ENCODE peak calls at places on chromosomes 13 and 19, in nine cellular contexts. M is PC-3, O is hepatocyte, S is GM23248, E is OCI-LY7, V is HCT116, D is GM23338, T is neural progenitor cell, K is SK-N-SH. N is an unnamed sample.

GRCh38 chr13:102680842-102681725 is 13.8 kb downstream of the METTL21C start:
- DNase-seq in M (no peak), O (no peak), S (peak), E (peak), V (no peak), D (no peak), T (no peak), K (no peak), N (no peak)

GRCh38 chr19:45765365-45766292 is 3.4 kb downstream of the SIX5 start:
- DNase-seq in M (no peak), O (no peak), S (no peak), E (no peak), V (no peak), D (no peak), T (no peak), K (peak), N (no peak)

GRCh38 chr19:37931941-37932655 is 25.1 kb downstream of the SIPA1L3 start:
- DNase-seq in M (peak), O (peak), S (peak), E (peak), V (peak), D (peak), T (peak), K (no peak), N (peak)

GRCh38 chr19:41323430-41324125 is 13.6 kb downstream of the CCDC97 start:
- DNase-seq in M (peak), O (peak), S (peak), E (no peak), V (no peak), D (peak), T (no peak), K (peak), N (no peak)

GRCh38 chr19:29643361-29643935 is 21.8 kb upstream of the PLEKHF1 start:
- DNase-seq in M (no peak), O (no peak), S (no peak), E (no peak), V (no peak), D (no peak), T (no peak), K (no peak), N (no peak)

GRCh38 chr13:98233127-98233526 is 56.1 kb upstream of the RNF113B start:
- DNase-seq in M (no peak), O (no peak), S (no peak), E (no peak), V (no peak), D (no peak), T (no peak), K (no peak), N (no peak)

GRCh38 chr19:56120371-56121179 is 520 bp downstream of the ZNF787 start:
- DNase-seq in M (peak), O (peak), S (peak), E (peak), V (peak), D (peak), T (peak), K (peak), N (peak)

GRCh38 chr13:25046274-25046984 is 49.5 kb upstream of the PABPC3 start:
- DNase-seq in M (no peak), O (peak), S (peak), E (no peak), V (no peak), D (peak), T (peak), K (peak), N (no peak)

GRCh38 chr19:29262085-29262484 is 49.1 kb upstream of the UQCRFS1 start:
- DNase-seq in M (no peak), O (no peak), S (no peak), E (no peak), V (no peak), D (no peak), T (no peak), K (no peak), N (no peak)

GRCh38 chr19:37905936-37906867 is at the start of gene WDR87:
- DNase-seq in M (peak), O (peak), S (peak), E (peak), V (no peak), D (peak), T (peak), K (peak), N (peak)

GRCh38 chr13:81770868-81771505 is 1430.1 kb upstream of the SPRY2 start:
- DNase-seq in M (no peak), O (no peak), S (no peak), E (no peak), V (no peak), D (peak), T (peak), K (no peak), N (no peak)

GRCh38 chr19:46815833-46816627 is 27.6 kb upstream of the SLC1A5 start:
- DNase-seq in M (no peak), O (no peak), S (no peak), E (no peak), V (peak), D (no peak), T (no peak), K (no peak), N (no peak)

GRCh38 chr13:50589139-50589538 is 254.4 kb downstream of the DLEU7 start:
- DNase-seq in M (peak), O (peak), S (peak), E (no peak), V (no peak), D (no peak), T (no peak), K (peak), N (no peak)

GRCh38 chr13:34941436-34941834 is 635 bp upstream of the NBEA start:
- DNase-seq in M (no peak), O (no peak), S (peak), E (peak), V (no peak), D (no peak), T (no peak), K (no peak), N (peak)

GRCh38 chr13:50323440-50324070 is 308.3 kb downstream of the KCNRG start:
- DNase-seq in M (peak), O (no peak), S (peak), E (no peak), V (peak), D (no peak), T (no peak), K (no peak), N (no peak)

GRCh38 chr19:50325310-50326100 is 3.7 kb downstream of the KCNC3 start:
- DNase-seq in M (peak), O (peak), S (peak), E (peak), V (peak), D (peak), T (peak), K (peak), N (peak)

GRCh38 chr19:17687857-17688784 is at the start of gene UNC13A:
- DNase-seq in M (no peak), O (peak), S (peak), E (no peak), V (no peak), D (peak), T (peak), K (peak), N (peak)
- H2AFZ ChIP-seq in M (no peak), O (no peak), S (no peak), E (no peak), V (peak), D (peak), T (no peak), K (no peak), N (no peak)

GRCh38 chr13:109803822-109804221 is 17.4 kb upstream of the IRS2 start:
- DNase-seq in M (peak), O (peak), S (no peak), E (no peak), V (no peak), D (no peak), T (no peak), K (no peak), N (no peak)
- TF ChIP-seq EZH2phosphoT487 in M (no peak), O (no peak), S (no peak), E (no peak), V (no peak), D (no peak), T (no peak), K (no peak), N (no peak)

DNA sequence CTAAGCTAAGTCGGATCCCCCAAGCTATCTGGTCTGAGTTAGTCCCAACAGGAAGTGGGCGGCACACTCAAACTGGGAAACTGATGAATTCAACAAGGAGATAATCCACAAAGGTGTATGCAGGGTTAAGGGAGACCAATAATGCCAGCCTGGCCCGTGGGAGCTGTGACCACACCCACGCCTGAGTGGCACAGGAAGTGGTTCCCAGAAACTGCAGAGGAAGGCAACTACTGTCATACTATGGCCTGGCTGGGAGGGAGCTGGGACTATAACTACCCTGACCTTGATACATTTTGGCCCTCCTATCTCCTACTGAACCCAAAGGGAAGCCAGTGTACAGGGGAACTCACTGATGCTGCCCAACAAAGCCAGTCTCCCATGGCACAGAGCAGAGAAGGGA is 85.5 kb upstream of the TDRD3 start:
- DNase-seq in M (no peak), O (no peak), S (no peak), E (no peak), V (no peak), D (no peak), T (no peak), K (no peak), N (no peak)
- H2AFZ ChIP-seq in M (no peak), O (no peak), S (no peak), E (no peak), V (no peak), D (peak), T (no peak), K (no peak), N (no peak)

GRCh38 chr13:44259045-44260042 is 114.3 kb upstream of the SERP2 start:
- DNase-seq in M (peak), O (peak), S (peak), E (peak), V (no peak), D (no peak), T (no peak), K (peak), N (no peak)
- TF ChIP-seq EZH2phosphoT487 in M (no peak), O (no peak), S (no peak), E (no peak), V (no peak), D (no peak), T (no peak), K (no peak), N (no peak)

GRCh38 chr13:101522607-101523006 is 70.1 kb downstream of the ITGBL1 start:
- DNase-seq in M (no peak), O (no peak), S (no peak), E (no peak), V (no peak), D (no peak), T (no peak), K (no peak), N (no peak)

GRCh38 chr13:101523154-101523669 is 70.7 kb downstream of the ITGBL1 start:
- DNase-seq in M (no peak), O (no peak), S (peak), E (no peak), V (no peak), D (no peak), T (no peak), K (no peak), N (no peak)

GRCh38 chr13:101523732-101524131 is 71.3 kb downstream of the ITGBL1 start:
- DNase-seq in M (peak), O (no peak), S (peak), E (no peak), V (no peak), D (no peak), T (no peak), K (no peak), N (no peak)

GRCh38 chr13:101521371-101521770 is 68.9 kb downstream of the ITGBL1 start:
- DNase-seq in M (no peak), O (no peak), S (no peak), E (no peak), V (no peak), D (no peak), T (no peak), K (no peak), N (no peak)

GRCh38 chr13:101520672-101521071 is 68.2 kb downstream of the ITGBL1 start:
- DNase-seq in M (peak), O (no peak), S (peak), E (no peak), V (no peak), D (no peak), T (peak), K (no peak), N (peak)
- H2AFZ ChIP-seq in M (no peak), O (no peak), S (no peak), E (no peak), V (no peak), D (peak), T (peak), K (peak), N (no peak)

GRCh38 chr19:4969772-4970531 is 1.0 kb downstream of the KDM4B start:
- DNase-seq in M (peak), O (no peak), S (peak), E (peak), V (no peak), D (peak), T (peak), K (peak), N (peak)

GRCh38 chr19:4966591-4966990 is 2.3 kb upstream of the KDM4B start:
- DNase-seq in M (no peak), O (no peak), S (no peak), E (no peak), V (no peak), D (no peak), T (no peak), K (no peak), N (no peak)

GRCh38 chr19:4969292-4969771 is 419 bp downstream of the KDM4B start:
- DNase-seq in M (no peak), O (no peak), S (no peak), E (no peak), V (no peak), D (no peak), T (no peak), K (no peak), N (no peak)

GRCh38 chr19:4968462-4969291 is at the start of gene KDM4B:
- DNase-seq in M (peak), O (peak), S (peak), E (peak), V (peak), D (peak), T (peak), K (peak), N (peak)

GRCh38 chr19:4967738-4968461 is 1.0 kb upstream of the KDM4B start:
- DNase-seq in M (peak), O (no peak), S (peak), E (no peak), V (no peak), D (no peak), T (peak), K (no peak), N (no peak)
- TF ChIP-seq EZH2phosphoT487 in M (no peak), O (no peak), S (no peak), E (no peak), V (no peak), D (no peak), T (no peak), K (no peak), N (no peak)